ENCODE peak calls at places on chromosomes 7 and 10, in seven cellular contexts. N is Calu3, V is aorta, W is NCI-H82, U is non-pigmented ciliary epithelial cell, E is right lobe of liver, T is GM03348. Q is an unnamed sample.
A peak's percentile ranks its signal among the peaks of the same experiment; 100 is the strongest.

GRCh38 chr7:49775065-49775948 is 1.9 kb downstream of the VWC2 start:
- DNase-seq in N (no peak), V (no peak), W (peak; percentile 42), U (no peak), E (no peak), T (peak; percentile 27), Q (no peak)

GRCh38 chr7:21028186-21028989 is 241.7 kb upstream of the SP8 start:
- DNase-seq in N (no peak), V (no peak), W (peak; percentile 3), U (no peak), E (no peak), T (no peak), Q (no peak)

GRCh38 chr10:123796736-123797135 is 94.9 kb downstream of the CPXM2 start:
- DNase-seq in N (no peak), V (no peak), W (no peak), U (no peak), E (no peak), T (no peak), Q (no peak)

GRCh38 chr7:157651366-157652160 is 314.8 kb downstream of the DNAJB6 start:
- DNase-seq in N (no peak), V (no peak), W (no peak), U (no peak), E (no peak), T (no peak), Q (no peak)

GRCh38 chr10:68871731-68872342 is 29.3 kb upstream of the DDX50 start:
- DNase-seq in N (no peak), V (no peak), W (peak; percentile 45), U (peak; percentile 90), E (no peak), T (no peak), Q (no peak)

GRCh38 chr7:124937076-124937475 is 7.5 kb upstream of the POT1 start:
- DNase-seq in N (no peak), V (no peak), W (no peak), U (no peak), E (no peak), T (no peak), Q (no peak)

GRCh38 chr7:54161621-54162020 is 380.6 kb upstream of the VSTM2A start:
- DNase-seq in N (no peak), V (no peak), W (no peak), U (no peak), E (no peak), T (no peak), Q (no peak)

GRCh38 chr10:133351408-133352318 is 4.5 kb downstream of the PRAP1 start:
- DNase-seq in N (no peak), V (no peak), W (peak; percentile 17), U (no peak), E (no peak), T (no peak), Q (no peak)

GRCh38 chr7:149741629-149742028 is 31.8 kb downstream of the ZNF467 start:
- DNase-seq in N (peak; percentile 26), V (no peak), W (no peak), U (no peak), E (no peak), T (peak; percentile 73), Q (no peak)

GRCh38 chr7:156703773-156704482 is 63.4 kb downstream of the RNF32 start:
- DNase-seq in N (no peak), V (no peak), W (no peak), U (no peak), E (no peak), T (no peak), Q (no peak)

GRCh38 chr10:11704087-11704486 is 38.1 kb upstream of the ECHDC3 start:
- DNase-seq in N (no peak), V (no peak), W (no peak), U (no peak), E (no peak), T (no peak), Q (no peak)

GRCh38 chr10:49076741-49077521 is 38.4 kb downstream of the VSTM4 start:
- DNase-seq in N (no peak), V (no peak), W (no peak), U (no peak), E (no peak), T (no peak), Q (no peak)

GRCh38 chr7:82517059-82517458 is 73.5 kb upstream of the CACNA2D1 start:
- DNase-seq in N (no peak), V (no peak), W (no peak), U (no peak), E (no peak), T (no peak), Q (no peak)

GRCh38 chr10:98074315-98074911 is 44.0 kb upstream of the CRTAC1 start:
- DNase-seq in N (peak; percentile 3), V (no peak), W (no peak), U (no peak), E (no peak), T (peak; percentile 20), Q (no peak)

Q was measured in amniotic stem cell.